ENCODE peak calls at places on chromosomes 16 and 17, in six cellular contexts. V is MV-4-11, A is NCI-H1092 treated with DMSO at 0.1 percent for 48 hours, U is GM12892, I is anterior cingulate cortex, K is nucleus accumbens. H is an unnamed sample.

GRCh38 chr17:21174719-21175118 is 39.2 kb downstream of the TMEM11 start:
- DNase-seq in V (no peak), A (no peak), U (no peak), I (no peak), K (no peak), H (no peak)

GRCh38 chr17:17542906-17543635 is 46.9 kb upstream of the RASD1 start:
- DNase-seq in V (no peak), A (no peak), U (no peak), I (no peak), K (no peak), H (no peak)

GRCh38 chr17:76241776-76242175 is 1.5 kb upstream of the RNF157 start:
- DNase-seq in V (no peak), A (no peak), U (no peak), I (no peak), K (no peak), H (no peak)

GRCh38 chr17:75773808-75774470 is 8.9 kb upstream of the GALK1 start:
- DNase-seq in V (no peak), A (no peak), U (no peak), I (no peak), K (no peak), H (no peak)

GRCh38 chr17:82750241-82750905 is 1.5 kb upstream of the TBCD start:
- DNase-seq in V (no peak), A (no peak), U (no peak), I (no peak), K (no peak), H (no peak)

GRCh38 chr17:72850410-72850809 is 242.1 kb downstream of the SLC39A11 start:
- DNase-seq in V (no peak), A (no peak), U (no peak), I (no peak), K (no peak), H (no peak)

GRCh38 chr17:8896087-8896486 is 28.6 kb upstream of the PIK3R6 start:
- DNase-seq in V (no peak), A (no peak), U (no peak), I (no peak), K (no peak), H (no peak)

GRCh38 chr16:695355-696089 is 5.3 kb upstream of the WDR24 start:
- DNase-seq in V (no peak), A (peak; percentile 79), U (peak; percentile 80), I (no peak), K (no peak), H (no peak)

GRCh38 chr16:80656731-80657150 is 115.9 kb downstream of the DYNLRB2 start:
- DNase-seq in V (no peak), A (no peak), U (no peak), I (no peak), K (no peak), H (no peak)

GRCh38 chr16:3656491-3657468 is 2.3 kb downstream of the DNASE1 start:
- DNase-seq in V (no peak), A (no peak), U (no peak), I (no peak), K (no peak), H (no peak)

GRCh38 chr16:1183235-1183907 is 30.5 kb downstream of the CACNA1H start:
- DNase-seq in V (no peak), A (no peak), U (no peak), I (no peak), K (no peak), H (no peak)

GRCh38 chr16:11276880-11277593 is 757 bp upstream of the PRM2 start:
- DNase-seq in V (peak; percentile 36), A (no peak), U (no peak), I (no peak), K (no peak), H (no peak)

GRCh38 chr16:85986931-85987749 is 88.2 kb downstream of the IRF8 start:
- DNase-seq in V (peak; percentile 26), A (no peak), U (peak; percentile 71), I (no peak), K (no peak), H (no peak)

GRCh38 chr16:3920206-3920605 is 39.7 kb upstream of the CREBBP start:
- DNase-seq in V (no peak), A (no peak), U (no peak), I (no peak), K (no peak), H (no peak)

GRCh38 chr17:67421869-67422273 is 44.8 kb downstream of the PITPNC1 start:
- DNase-seq in V (peak; percentile 69), A (no peak), U (no peak), I (no peak), K (no peak), H (no peak)

GRCh38 chr16:14029658-14030057 is 41.5 kb upstream of the MRTFB start:
- DNase-seq in V (no peak), A (no peak), U (no peak), I (no peak), K (no peak), H (no peak)

GRCh38 chr16:19601083-19601976 is 45.8 kb downstream of the VPS35L start:
- DNase-seq in V (no peak), A (peak; percentile 27), U (no peak), I (no peak), K (no peak), H (no peak)

GRCh38 chr16:14146445-14146844 is 75.3 kb downstream of the MRTFB start:
- DNase-seq in V (no peak), A (no peak), U (no peak), I (no peak), K (no peak), H (no peak)

GRCh38 chr16:89476379-89476778 is 14.0 kb downstream of the ANKRD11 start:
- DNase-seq in V (no peak), A (no peak), U (no peak), I (no peak), K (no peak), H (no peak)

GRCh38 chr16:4792951-4793513 is 2.1 kb upstream of the SMIM22 start:
- DNase-seq in V (no peak), A (no peak), U (no peak), I (no peak), K (no peak), H (no peak)

GRCh38 chr16:52861614-52862022 is 191.1 kb downstream of the CHD9NB start:
- DNase-seq in V (no peak), A (peak; percentile 86), U (no peak), I (no peak), K (no peak), H (no peak)

GRCh38 chr17:39787038-39787437 is 49.3 kb downstream of the GRB7 start:
- DNase-seq in V (no peak), A (no peak), U (no peak), I (no peak), K (no peak), H (no peak)

GRCh38 chr17:60398227-60398959 is 6.5 kb upstream of the USP32 start:
- DNase-seq in V (peak; percentile 99), A (no peak), U (no peak), I (no peak), K (no peak), H (peak; percentile 28)

GRCh38 chr17:49703557-49704277 is 4.0 kb downstream of the SLC35B1 start:
- DNase-seq in V (peak; percentile 46), A (no peak), U (no peak), I (no peak), K (no peak), H (no peak)

GRCh38 chr17:1714488-1714979 is 4.4 kb upstream of the TLCD2 start:
- DNase-seq in V (no peak), A (no peak), U (no peak), I (no peak), K (no peak), H (no peak)

GRCh38 chr16:21117567-21117966 is 33.1 kb downstream of the DNAH3 start:
- DNase-seq in V (no peak), A (no peak), U (no peak), I (no peak), K (no peak), H (no peak)

GRCh38 chr16:85418978-85419491 is 194.1 kb upstream of the GSE1 start:
- DNase-seq in V (no peak), A (no peak), U (no peak), I (no peak), K (no peak), H (no peak)

GRCh38 chr17:56939869-56940484 is 20.9 kb downstream of the COIL start:
- DNase-seq in V (peak; percentile 84), A (peak; percentile 38), U (peak; percentile 27), I (no peak), K (no peak), H (peak; percentile 28)

GRCh38 chr16:50683689-50684374 is 2.7 kb upstream of the SNX20 start:
- DNase-seq in V (peak; percentile 95), A (no peak), U (peak; percentile 56), I (no peak), K (no peak), H (no peak)

GRCh38 chr17:34637548-34638525 is 58.5 kb downstream of the TMEM132E start:
- DNase-seq in V (peak; percentile 57), A (peak; percentile 61), U (peak; percentile 82), I (no peak), K (peak; percentile 23), H (peak; percentile 71)

GRCh38 chr17:74971069-74971841 is 1.3 kb downstream of the HID1 start:
- DNase-seq in V (no peak), A (no peak), U (no peak), I (no peak), K (no peak), H (no peak)

H was measured in GM18507.